ENCODE peak calls at places on chromosome X, in six cellular contexts. J is transverse colon, N is ovary, A is suprapubic skin, R is sigmoid colon, Z is tibial nerve. V is an unnamed sample. For H3K36me3, the result is how much of the 10 kb centered on the place peaks cover.

GRCh38 chrX:132384301-132384700 is 104.5 kb downstream of the MBNL3 start:
- DNase-seq in N (no peak), J (no peak), R (no peak), A (no peak), Z (no peak), V (no peak)

GRCh38 chrX:39613997-39614679 is 483.6 kb downstream of the BCOR start:
- DNase-seq in Z (no peak), J (peak), A (no peak), N (no peak), R (no peak), V (no peak)

GRCh38 chrX:39437670-39438441 is 636.6 kb downstream of the MID1IP1 start:
- DNase-seq in A (no peak), J (no peak), R (peak), Z (no peak), N (no peak), V (no peak)

GRCh38 chrX:46209037-46209436 is 336.2 kb downstream of the ZNF674 start:
- DNase-seq in N (no peak), Z (no peak), R (no peak), J (no peak), A (no peak), V (no peak)

GRCh38 chrX:97524340-97524739 is 640.6 kb downstream of the RPA4 start:
- DNase-seq in A (no peak), R (no peak), J (no peak), N (no peak), Z (no peak), V (no peak)

GRCh38 chrX:44431206-44431605 is 87.7 kb upstream of the EFHC2 start:
- DNase-seq in J (no peak), N (no peak), A (no peak), Z (no peak), R (no peak), V (no peak)

GRCh38 chrX:103792916-103793540 is 16.4 kb downstream of the PLP1 start:
- DNase-seq in J (no peak), A (no peak), R (no peak), N (no peak), Z (no peak), V (no peak)

GRCh38 chrX:46180258-46180687 is 364.9 kb downstream of the ZNF674 start:
- DNase-seq in R (no peak), N (no peak), J (no peak), Z (no peak), A (no peak), V (no peak)

GRCh38 chrX:123917069-123917468 is 44.4 kb upstream of the STAG2 start:
- DNase-seq in A (no peak), N (no peak), J (no peak), R (no peak), Z (no peak), V (no peak)

GRCh38 chrX:154484255-154485149 is 1.9 kb downstream of the UBL4A start:
- DNase-seq in J (peak), Z (no peak), A (peak), R (peak), N (no peak), V (no peak)
- TF ChIP-seq EP300 in J (no peak), Z (no peak), A (no peak), R (no peak), N (no peak), V (no peak)

DNA sequence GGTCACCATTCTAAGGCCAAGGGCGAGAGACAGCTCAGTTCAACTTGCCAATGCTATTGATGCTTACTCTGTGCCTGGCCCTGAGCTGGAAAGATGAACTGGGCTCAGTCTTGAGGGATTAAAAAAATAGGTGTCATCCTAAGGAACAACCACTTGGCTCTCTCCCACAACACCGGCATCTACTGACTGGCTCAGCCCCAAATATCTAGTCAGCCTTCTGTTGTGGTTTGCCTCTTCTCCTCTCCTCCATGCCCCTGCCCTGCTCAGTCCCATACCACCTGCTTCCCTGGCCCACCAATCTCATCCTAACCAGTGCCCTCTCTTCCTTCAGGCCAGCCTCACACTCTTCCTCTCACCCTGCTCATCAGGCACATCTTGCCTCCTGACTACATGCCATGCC is 29.6 kb downstream of the KDM5C start:
- DNase-seq in N (no peak), R (no peak), J (no peak), Z (no peak), A (no peak), V (no peak)
- H3K36me3 ChIP-seq in N (under half), R (half or more), J (under half), Z (under half), A (half or more), V (under half)

DNA sequence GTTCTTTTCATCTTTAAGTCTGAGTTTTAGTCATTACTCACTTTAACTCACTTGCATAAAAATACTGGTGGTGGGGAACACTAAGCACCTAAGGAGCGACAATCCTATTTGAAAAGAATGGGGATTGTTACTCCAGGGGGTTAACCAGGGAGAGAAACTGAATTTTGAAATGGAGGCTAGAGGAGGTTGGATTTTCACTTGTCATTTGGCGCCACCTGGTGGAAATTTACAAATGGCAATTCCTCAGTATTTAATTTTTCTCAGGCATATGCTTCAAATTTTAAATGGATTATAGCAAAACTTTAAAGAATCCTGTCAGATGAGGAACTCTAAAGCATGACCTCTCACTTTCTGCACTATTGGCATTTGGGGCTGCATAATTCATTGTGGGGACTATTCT is 2.7 kb upstream of the GEMIN8 start:
- DNase-seq in Z (no peak), A (no peak), J (peak), R (no peak), N (peak), V (peak)
- TF ChIP-seq EP300 in Z (no peak), A (no peak), J (no peak), R (no peak), N (no peak), V (no peak)

DNA sequence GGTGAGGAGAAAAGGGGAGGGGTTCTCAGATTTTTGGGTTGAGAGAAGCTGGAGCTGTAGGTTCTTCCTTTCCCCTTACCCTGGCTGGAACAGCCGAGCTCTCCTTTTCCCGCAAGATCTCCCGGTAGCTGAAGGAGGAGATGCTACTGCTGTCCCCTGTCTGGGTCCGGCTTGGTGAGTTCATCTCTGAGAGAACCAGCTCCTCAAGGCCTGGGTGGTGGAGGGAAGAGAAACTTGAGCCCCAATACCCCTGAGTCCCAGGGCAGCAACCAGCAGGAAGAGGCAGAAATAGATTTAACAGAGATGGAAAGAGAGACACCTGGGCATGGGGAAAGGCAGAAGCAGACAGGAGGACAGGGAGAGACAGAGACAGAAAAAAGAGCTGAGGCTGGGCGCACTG is 6.6 kb upstream of the KCND1 start:
- DNase-seq in N (no peak), A (no peak), J (no peak), R (no peak), Z (no peak), V (no peak)
- H3K36me3 ChIP-seq in N (under half), A (half or more), J (under half), R (under half), Z (under half), V (under half)

GRCh38 chrX:91122141-91122540 is 312.5 kb upstream of the PABPC5 start:
- DNase-seq in Z (no peak), J (no peak), R (no peak), A (no peak), N (no peak), V (no peak)
- TF ChIP-seq EP300 in Z (no peak), J (no peak), R (no peak), A (no peak), N (no peak), V (no peak)

GRCh38 chrX:1599791-1600405 is 8.5 kb downstream of the AKAP17A start:
- DNase-seq in N (no peak), Z (no peak), A (no peak), J (no peak), R (no peak), V (no peak)

GRCh38 chrX:1601051-1601767 is 9.8 kb downstream of the AKAP17A start:
- DNase-seq in N (no peak), R (no peak), Z (peak), J (no peak), A (no peak), V (no peak)

GRCh38 chrX:1601768-1602085 is 10.3 kb downstream of the AKAP17A start:
- DNase-seq in R (no peak), N (no peak), A (no peak), Z (peak), J (no peak), V (no peak)

GRCh38 chrX:1598876-1599790 is 7.7 kb downstream of the AKAP17A start:
- DNase-seq in R (no peak), Z (peak), A (no peak), J (no peak), N (no peak), V (no peak)

GRCh38 chrX:1600406-1601050 is 9.1 kb downstream of the AKAP17A start:
- DNase-seq in J (no peak), N (no peak), Z (peak), A (no peak), R (no peak), V (no peak)
- H3K36me3 ChIP-seq in J (half or more), N (under half), Z (under half), A (half or more), R (under half), V (half or more)

GRCh38 chrX:110578270-110578669 is 217.3 kb downstream of the CHRDL1 start:
- DNase-seq in A (no peak), N (no peak), R (no peak), Z (no peak), J (no peak), V (no peak)
- TF ChIP-seq EP300 in A (no peak), N (no peak), R (no peak), Z (no peak), J (no peak), V (no peak)

GRCh38 chrX:73842541-73843234 is 279.7 kb downstream of the CHIC1 start:
- DNase-seq in A (no peak), N (no peak), Z (no peak), R (no peak), J (no peak), V (no peak)
- H3K36me3 ChIP-seq in A (under half), N (under half), Z (under half), R (under half), J (under half), V (under half)